ENCODE peak calls at places on chromosomes 1 and 21, in ten cellular contexts. One of them, this sample, is unnamed.
A peak's percentile ranks its signal among the peaks of the same experiment; 100 is the strongest.

GRCh38 chr1:87449348-87449963 is 120.8 kb downstream of the LMO4 start:
- DNase-seq in adrenal gland: peak; percentile 29
- DNase-seq in tibial nerve: no peak
- DNase-seq in astrocyte: no peak
- DNase-seq in fibroblast of lung: peak; percentile 11
- DNase-seq in right atrium auricular region: peak; percentile 67
- DNase-seq in IMR-90: peak; percentile 7
- DNase-seq in gastrocnemius medialis: peak; percentile 14
- DNase-seq in GM12878: peak; percentile 98
- DNase-seq in CD8-positive, alpha-beta T cell: no peak
- DNase-seq in this sample: peak; percentile 34

GRCh38 chr1:244316407-244316806 is 135.3 kb downstream of the ADSS2 start:
- DNase-seq in IMR-90: peak; percentile 69
- DNase-seq in astrocyte: peak; percentile 82
- DNase-seq in fibroblast of lung: peak; percentile 88
- DNase-seq in gastrocnemius medialis: no peak
- DNase-seq in GM12878: no peak
- DNase-seq in tibial nerve: no peak
- DNase-seq in CD8-positive, alpha-beta T cell: no peak
- DNase-seq in adrenal gland: no peak
- DNase-seq in right atrium auricular region: no peak
- DNase-seq in this sample: peak; percentile 35

GRCh38 chr1:93769767-93770166 is 88.1 kb upstream of the BCAR3 start:
- DNase-seq in right atrium auricular region: no peak
- DNase-seq in IMR-90: no peak
- DNase-seq in gastrocnemius medialis: no peak
- DNase-seq in fibroblast of lung: no peak
- DNase-seq in CD8-positive, alpha-beta T cell: no peak
- DNase-seq in GM12878: no peak
- DNase-seq in adrenal gland: no peak
- DNase-seq in astrocyte: no peak
- DNase-seq in tibial nerve: no peak
- DNase-seq in this sample: no peak

GRCh38 chr21:38596264-38597042 is 98.2 kb upstream of the ERG start:
- DNase-seq in fibroblast of lung: peak; percentile 31
- DNase-seq in right atrium auricular region: no peak
- DNase-seq in adrenal gland: no peak
- DNase-seq in CD8-positive, alpha-beta T cell: no peak
- DNase-seq in tibial nerve: no peak
- DNase-seq in IMR-90: no peak
- DNase-seq in GM12878: no peak
- DNase-seq in gastrocnemius medialis: no peak
- DNase-seq in astrocyte: peak; percentile 16
- DNase-seq in this sample: no peak

GRCh38 chr1:214192825-214193643 is 87.9 kb upstream of the SMYD2 start:
- DNase-seq in adrenal gland: no peak
- DNase-seq in GM12878: no peak
- DNase-seq in IMR-90: no peak
- DNase-seq in right atrium auricular region: no peak
- DNase-seq in CD8-positive, alpha-beta T cell: no peak
- DNase-seq in fibroblast of lung: no peak
- DNase-seq in gastrocnemius medialis: peak; percentile 27
- DNase-seq in astrocyte: no peak
- DNase-seq in tibial nerve: peak; percentile 43
- DNase-seq in this sample: no peak

GRCh38 chr1:244046907-244047738 is 4.0 kb upstream of the ZBTB18 start:
- DNase-seq in astrocyte: peak; percentile 68
- DNase-seq in tibial nerve: no peak
- DNase-seq in GM12878: peak; percentile 45
- DNase-seq in fibroblast of lung: peak; percentile 72
- DNase-seq in adrenal gland: peak; percentile 27
- DNase-seq in gastrocnemius medialis: no peak
- DNase-seq in CD8-positive, alpha-beta T cell: no peak
- DNase-seq in right atrium auricular region: no peak
- DNase-seq in IMR-90: peak; percentile 31
- DNase-seq in this sample: peak; percentile 32

GRCh38 chr1:32316906-32317282 is 19.1 kb downstream of the MARCKSL1 start:
- DNase-seq in right atrium auricular region: no peak
- DNase-seq in CD8-positive, alpha-beta T cell: no peak
- DNase-seq in adrenal gland: no peak
- DNase-seq in fibroblast of lung: no peak
- DNase-seq in GM12878: no peak
- DNase-seq in IMR-90: no peak
- DNase-seq in tibial nerve: no peak
- DNase-seq in gastrocnemius medialis: no peak
- DNase-seq in astrocyte: no peak
- DNase-seq in this sample: no peak

GRCh38 chr1:202915146-202915545 is 11.9 kb downstream of the KLHL12 start:
- DNase-seq in tibial nerve: no peak
- DNase-seq in adrenal gland: no peak
- DNase-seq in astrocyte: no peak
- DNase-seq in gastrocnemius medialis: no peak
- DNase-seq in right atrium auricular region: no peak
- DNase-seq in fibroblast of lung: no peak
- DNase-seq in CD8-positive, alpha-beta T cell: no peak
- DNase-seq in GM12878: no peak
- DNase-seq in IMR-90: no peak
- DNase-seq in this sample: no peak

GRCh38 chr1:218345673-218346390 is 696 bp downstream of the TGFB2 start:
- DNase-seq in gastrocnemius medialis: peak; percentile 72
- DNase-seq in tibial nerve: no peak
- DNase-seq in IMR-90: peak; percentile 70
- DNase-seq in astrocyte: peak; percentile 68
- DNase-seq in fibroblast of lung: peak; percentile 83
- DNase-seq in GM12878: no peak
- DNase-seq in CD8-positive, alpha-beta T cell: no peak
- DNase-seq in right atrium auricular region: peak; percentile 77
- DNase-seq in adrenal gland: peak; percentile 59
- DNase-seq in this sample: peak; percentile 79

GRCh38 chr1:37691497-37692077 is 729 bp upstream of the CDCA8 start:
- DNase-seq in adrenal gland: peak; percentile 47
- DNase-seq in IMR-90: peak; percentile 45
- DNase-seq in right atrium auricular region: no peak
- DNase-seq in GM12878: no peak
- DNase-seq in tibial nerve: no peak
- DNase-seq in gastrocnemius medialis: peak; percentile 34
- DNase-seq in CD8-positive, alpha-beta T cell: no peak
- DNase-seq in fibroblast of lung: peak; percentile 41
- DNase-seq in astrocyte: peak; percentile 12
- DNase-seq in this sample: peak; percentile 32

GRCh38 chr1:246769306-246769705 is 45.1 kb downstream of the SCCPDH start:
- DNase-seq in IMR-90: peak; percentile 97
- DNase-seq in fibroblast of lung: peak; percentile 79
- DNase-seq in astrocyte: peak; percentile 78
- DNase-seq in right atrium auricular region: peak; percentile 89
- DNase-seq in CD8-positive, alpha-beta T cell: no peak
- DNase-seq in GM12878: no peak
- DNase-seq in adrenal gland: no peak
- DNase-seq in gastrocnemius medialis: peak; percentile 82
- DNase-seq in tibial nerve: peak; percentile 57
- DNase-seq in this sample: peak; percentile 98

GRCh38 chr1:184805667-184806295 is 51.1 kb upstream of the EDEM3 start:
- DNase-seq in GM12878: peak; percentile 55
- DNase-seq in right atrium auricular region: peak; percentile 92
- DNase-seq in adrenal gland: peak; percentile 90
- DNase-seq in fibroblast of lung: peak; percentile 69
- DNase-seq in astrocyte: peak; percentile 53
- DNase-seq in CD8-positive, alpha-beta T cell: peak; percentile 74
- DNase-seq in gastrocnemius medialis: peak; percentile 86
- DNase-seq in tibial nerve: peak; percentile 99
- DNase-seq in IMR-90: peak; percentile 83
- DNase-seq in this sample: peak; percentile 91

DNA sequence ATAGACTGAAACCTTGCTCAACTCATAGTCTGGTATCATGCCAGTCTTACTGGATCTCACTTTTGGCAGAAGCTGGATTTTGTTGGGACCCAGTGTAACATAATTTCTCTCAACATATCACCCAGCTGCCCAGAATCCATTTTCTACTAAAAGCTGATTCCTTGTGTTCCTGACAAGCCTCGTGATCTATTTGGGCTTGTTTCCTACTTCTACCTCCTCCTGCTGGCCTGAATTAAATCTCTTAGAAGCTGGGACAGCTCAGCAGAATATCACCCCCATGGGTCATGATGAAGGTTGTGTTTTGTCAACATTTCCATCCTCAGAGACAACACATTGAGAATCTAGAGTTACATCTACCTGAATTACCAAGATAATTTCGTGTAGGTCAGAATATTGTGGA is 7.7 kb downstream of the GOLT1A start:
- DNase-seq in tibial nerve: no peak
- DNase-seq in fibroblast of lung: peak; percentile 4
- DNase-seq in right atrium auricular region: no peak
- DNase-seq in IMR-90: peak; percentile 33
- DNase-seq in astrocyte: no peak
- DNase-seq in CD8-positive, alpha-beta T cell: no peak
- DNase-seq in gastrocnemius medialis: no peak
- DNase-seq in adrenal gland: no peak
- DNase-seq in GM12878: no peak
- DNase-seq in this sample: peak; percentile 45
- TF ChIP-seq CTCF in tibial nerve: no peak
- TF ChIP-seq CTCF in fibroblast of lung: no peak
- TF ChIP-seq CTCF in right atrium auricular region: no peak
- TF ChIP-seq CTCF in IMR-90: peak; percentile 24
- TF ChIP-seq CTCF in astrocyte: peak; percentile 10
- TF ChIP-seq CTCF in CD8-positive, alpha-beta T cell: no peak
- TF ChIP-seq CTCF in gastrocnemius medialis: no peak
- TF ChIP-seq CTCF in adrenal gland: no peak
- TF ChIP-seq CTCF in GM12878: no peak
- TF ChIP-seq CTCF in this sample: peak; percentile 26

GRCh38 chr1:28176492-28177470 is at the start of gene PTAFR:
- DNase-seq in gastrocnemius medialis: peak; percentile 17
- DNase-seq in fibroblast of lung: no peak
- DNase-seq in right atrium auricular region: no peak
- DNase-seq in astrocyte: no peak
- DNase-seq in adrenal gland: peak; percentile 14
- DNase-seq in GM12878: no peak
- DNase-seq in tibial nerve: no peak
- DNase-seq in CD8-positive, alpha-beta T cell: no peak
- DNase-seq in IMR-90: no peak
- DNase-seq in this sample: no peak
- H3K4me3 ChIP-seq in gastrocnemius medialis: peak within 1 kb of the TSS; percentile 11
- H3K4me3 ChIP-seq in fibroblast of lung: no peak within 1 kb of the TSS
- H3K4me3 ChIP-seq in right atrium auricular region: no peak within 1 kb of the TSS
- H3K4me3 ChIP-seq in astrocyte: no peak within 1 kb of the TSS
- H3K4me3 ChIP-seq in adrenal gland: no peak within 1 kb of the TSS
- H3K4me3 ChIP-seq in GM12878: peak within 1 kb of the TSS; percentile 48
- H3K4me3 ChIP-seq in tibial nerve: peak within 1 kb of the TSS; percentile 3
- H3K4me3 ChIP-seq in CD8-positive, alpha-beta T cell: no peak within 1 kb of the TSS
- H3K4me3 ChIP-seq in IMR-90: no peak within 1 kb of the TSS
- H3K4me3 ChIP-seq in this sample: no peak within 1 kb of the TSS

DNA sequence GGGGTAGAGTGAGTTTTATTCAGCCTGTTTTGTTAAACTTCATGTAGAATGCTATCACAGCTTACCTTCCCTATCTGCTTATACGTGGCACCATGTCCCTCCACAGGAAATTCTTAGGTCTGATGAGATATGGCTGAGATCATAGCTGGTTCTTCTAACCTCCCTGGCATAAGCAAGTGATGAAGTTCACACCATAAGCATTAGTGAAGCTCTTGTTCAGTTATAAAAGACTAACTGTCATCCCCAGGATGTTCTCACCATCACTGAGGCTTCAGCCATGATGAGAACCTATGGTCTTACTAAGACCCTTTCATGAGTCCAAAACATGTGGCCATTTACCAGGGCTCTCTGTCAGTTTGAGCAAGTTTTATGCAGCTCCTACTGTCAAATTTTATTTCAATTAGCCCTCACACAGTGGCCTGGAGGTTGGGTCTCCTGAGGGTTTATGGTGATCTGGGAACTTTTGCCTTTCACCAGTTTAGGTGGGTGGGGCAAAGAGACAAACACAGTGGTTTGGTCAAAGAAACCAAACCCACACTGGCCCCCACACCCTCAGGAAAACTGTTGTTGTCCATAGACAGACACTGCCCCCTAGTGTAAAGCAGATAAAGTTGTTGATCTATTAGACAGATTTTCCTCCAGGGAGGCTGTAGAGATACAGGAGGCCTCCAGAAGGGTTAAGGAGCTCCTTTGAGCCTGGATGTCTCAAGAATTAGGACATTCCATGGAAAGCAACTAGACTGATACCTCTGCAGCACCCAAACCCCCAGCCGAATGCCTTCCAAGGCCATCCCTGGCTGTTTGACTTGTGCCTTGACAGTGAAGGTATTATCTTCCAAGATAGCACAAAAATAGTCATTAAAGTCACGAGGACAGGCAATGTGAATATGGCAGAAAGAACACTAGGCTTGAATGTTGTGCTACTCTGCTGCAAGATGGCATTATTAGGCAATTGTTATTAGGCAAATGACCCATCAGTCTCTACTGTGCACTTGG is 5.0 kb downstream of the SLC22A15 start:
- DNase-seq in IMR-90: peak; percentile 16
- DNase-seq in astrocyte: peak; percentile 9
- DNase-seq in tibial nerve: no peak
- DNase-seq in adrenal gland: peak; percentile 20
- DNase-seq in right atrium auricular region: no peak
- DNase-seq in GM12878: no peak
- DNase-seq in gastrocnemius medialis: no peak
- DNase-seq in fibroblast of lung: peak; percentile 28
- DNase-seq in CD8-positive, alpha-beta T cell: no peak
- DNase-seq in this sample: peak; percentile 67
- TF ChIP-seq CTCF in IMR-90: peak; percentile 55
- TF ChIP-seq CTCF in astrocyte: peak; percentile 50
- TF ChIP-seq CTCF in tibial nerve: peak; percentile 37
- TF ChIP-seq CTCF in adrenal gland: peak; percentile 63
- TF ChIP-seq CTCF in right atrium auricular region: peak; percentile 18
- TF ChIP-seq CTCF in GM12878: peak; percentile 62
- TF ChIP-seq CTCF in gastrocnemius medialis: no peak
- TF ChIP-seq CTCF in fibroblast of lung: peak; percentile 63
- TF ChIP-seq CTCF in CD8-positive, alpha-beta T cell: peak; percentile 35
- TF ChIP-seq CTCF in this sample: peak; percentile 69

GRCh38 chr1:109763646-109764415 is at the start of gene EPS8L3:
- DNase-seq in CD8-positive, alpha-beta T cell: no peak
- DNase-seq in adrenal gland: no peak
- DNase-seq in GM12878: no peak
- DNase-seq in tibial nerve: no peak
- DNase-seq in right atrium auricular region: no peak
- DNase-seq in gastrocnemius medialis: peak; percentile 5
- DNase-seq in IMR-90: no peak
- DNase-seq in astrocyte: no peak
- DNase-seq in fibroblast of lung: no peak
- DNase-seq in this sample: no peak
- H3K4me3 ChIP-seq in CD8-positive, alpha-beta T cell: no peak within 1 kb of the TSS
- H3K4me3 ChIP-seq in adrenal gland: no peak within 1 kb of the TSS
- H3K4me3 ChIP-seq in GM12878: no peak within 1 kb of the TSS
- H3K4me3 ChIP-seq in tibial nerve: peak within 1 kb of the TSS; percentile 23
- H3K4me3 ChIP-seq in right atrium auricular region: no peak within 1 kb of the TSS
- H3K4me3 ChIP-seq in gastrocnemius medialis: no peak within 1 kb of the TSS
- H3K4me3 ChIP-seq in IMR-90: no peak within 1 kb of the TSS
- H3K4me3 ChIP-seq in astrocyte: no peak within 1 kb of the TSS
- H3K4me3 ChIP-seq in fibroblast of lung: no peak within 1 kb of the TSS
- H3K4me3 ChIP-seq in this sample: no peak within 1 kb of the TSS